ENCODE peak calls at places on chromosomes 2 and 18, in nine cellular contexts. Z is NCI-H1092; X is lower leg skin; U is adipocyte; K is CD8-positive, alpha-beta T cell; R is spleen; F is activated CD4-positive, CD25-positive, alpha-beta regulatory T cell; Q is B cell; L is esophagus squamous epithelium. P is an unnamed sample.

GRCh38 chr2:30662268-30663131 is 144.7 kb downstream of the CAPN13 start:
- DNase-seq in R (no peak), F (no peak), Z (peak), U (no peak), Q (no peak), X (peak), L (no peak), K (no peak), P (no peak)

GRCh38 chr2:16020389-16021008 is 80.1 kb downstream of the MYCN start:
- DNase-seq in Q (no peak), Z (no peak), K (no peak), U (no peak), R (no peak), L (no peak), X (no peak), F (no peak), P (no peak)

GRCh38 chr2:190352668-190353536 is 9.5 kb downstream of the INPP1 start:
- DNase-seq in L (no peak), Z (peak), K (no peak), U (peak), R (no peak), X (no peak), F (no peak), Q (no peak), P (no peak)

GRCh38 chr18:11163668-11164067 is 14.3 kb upstream of the PIEZO2 start:
- DNase-seq in R (no peak), Z (no peak), Q (no peak), U (no peak), F (no peak), L (no peak), K (no peak), X (no peak), P (no peak)

GRCh38 chr18:74353169-74353775 is 37.6 kb downstream of the C18orf63 start:
- DNase-seq in Q (no peak), R (no peak), F (peak), L (no peak), Z (peak), U (peak), K (peak), X (peak), P (peak)

GRCh38 chr18:3420919-3421279 is 29.1 kb upstream of the TGIF1 start:
- DNase-seq in X (no peak), K (no peak), L (no peak), F (no peak), U (no peak), R (no peak), Z (no peak), Q (no peak), P (no peak)

GRCh38 chr2:151032741-151033152 is 228.9 kb downstream of the RBM43 start:
- DNase-seq in L (no peak), R (no peak), X (no peak), F (no peak), Z (no peak), U (peak), Q (no peak), K (no peak), P (no peak)

GRCh38 chr2:119263656-119264055 is 40.0 kb downstream of the STEAP3 start:
- DNase-seq in Z (no peak), R (no peak), U (no peak), F (no peak), L (no peak), X (no peak), K (no peak), Q (no peak), P (no peak)

GRCh38 chr2:11263177-11263576 is 81.3 kb downstream of the ROCK2 start:
- DNase-seq in U (no peak), L (no peak), F (no peak), Q (no peak), R (no peak), K (no peak), X (no peak), Z (no peak), P (no peak)

GRCh38 chr18:59902180-59902992 is 2.6 kb downstream of the PMAIP1 start:
- DNase-seq in R (no peak), X (no peak), Z (no peak), U (peak), F (no peak), Q (no peak), L (no peak), K (no peak), P (no peak)

GRCh38 chr18:12362473-12363174 is 14.4 kb downstream of the AFG3L2 start:
- DNase-seq in K (no peak), Q (no peak), X (no peak), Z (no peak), L (no peak), U (no peak), R (no peak), F (no peak), P (no peak)

GRCh38 chr2:190093793-190094192 is 31.3 kb upstream of the MSTN start:
- DNase-seq in R (no peak), X (peak), Q (no peak), Z (no peak), K (no peak), L (no peak), F (no peak), U (peak), P (no peak)

GRCh38 chr2:160039166-160039903 is 23.1 kb downstream of the PLA2R1 start:
- DNase-seq in F (no peak), U (peak), Q (no peak), R (no peak), L (no peak), X (no peak), Z (peak), K (no peak), P (no peak)

GRCh38 chr2:108304975-108305374 is 16.3 kb downstream of the SULT1C2 start:
- DNase-seq in Q (no peak), X (no peak), R (no peak), Z (no peak), U (no peak), F (no peak), K (no peak), L (no peak), P (peak)

GRCh38 chr2:205405752-205406151 is 276.5 kb upstream of the NRP2 start:
- DNase-seq in U (peak), K (no peak), Z (no peak), R (no peak), X (no peak), F (no peak), L (no peak), Q (no peak), P (no peak)

GRCh38 chr2:142716463-142717242 is 160.8 kb upstream of the KYNU start:
- DNase-seq in Z (no peak), U (no peak), F (no peak), Q (no peak), R (no peak), K (no peak), L (no peak), X (no peak), P (no peak)

GRCh38 chr2:175476950-175477349 is 295.4 kb upstream of the ATP5MC3 start:
- DNase-seq in K (no peak), U (no peak), R (peak), Z (no peak), L (no peak), Q (no peak), F (no peak), X (peak), P (no peak)

GRCh38 chr2:65367517-65367916 is 64.9 kb downstream of the SPRED2 start:
- DNase-seq in K (no peak), Z (no peak), U (peak), R (no peak), F (no peak), L (no peak), Q (no peak), X (peak), P (no peak)

GRCh38 chr18:21218862-21219261 is 23.2 kb upstream of the GREB1L start:
- DNase-seq in L (no peak), Q (no peak), X (no peak), U (no peak), F (no peak), Z (peak), K (no peak), R (no peak), P (no peak)

GRCh38 chr2:176281267-176281666 is 12.0 kb downstream of the MTX2 start:
- DNase-seq in Z (no peak), X (no peak), R (no peak), F (no peak), Q (no peak), K (no peak), L (no peak), U (peak), P (no peak)

GRCh38 chr2:219435701-219436100 is 1.1 kb downstream of the SPEG start:
- DNase-seq in X (no peak), F (no peak), L (no peak), U (no peak), K (no peak), Q (no peak), R (no peak), Z (no peak), P (no peak)

GRCh38 chr2:218229239-218229638 is 12.2 kb downstream of the ARPC2 start:
- DNase-seq in F (no peak), R (no peak), U (peak), L (no peak), Q (peak), X (no peak), Z (no peak), K (peak), P (peak)

GRCh38 chr2:39875182-39875913 is 96.3 kb upstream of the THUMPD2 start:
- DNase-seq in L (no peak), K (no peak), R (no peak), X (peak), U (peak), Z (no peak), F (no peak), Q (no peak), P (no peak)

GRCh38 chr18:70464343-70465114 is 175.7 kb downstream of the SOCS6 start:
- DNase-seq in K (peak), R (peak), U (peak), Q (no peak), X (peak), F (no peak), L (no peak), Z (peak), P (peak)

GRCh38 chr2:215422676-215423075 is 13.2 kb downstream of the FN1 start:
- DNase-seq in U (no peak), L (no peak), F (no peak), Q (no peak), X (no peak), K (no peak), R (no peak), Z (no peak), P (no peak)

GRCh38 chr2:24317491-24317920 is 42.8 kb downstream of the ITSN2 start:
- DNase-seq in R (no peak), L (no peak), F (no peak), K (no peak), Q (no peak), X (no peak), U (peak), Z (no peak), P (no peak)

GRCh38 chr2:170006592-170007327 is 171.2 kb upstream of the MYO3B start:
- DNase-seq in R (no peak), Z (no peak), Q (no peak), U (peak), K (no peak), F (no peak), X (no peak), L (no peak), P (no peak)